ENCODE peak calls at places on chromosomes 11 and 22, in eight cellular contexts. U is neural crest cell, M is upper lobe of left lung, K is stomach, L is tibial nerve, C is RWPE1, D is cardiac muscle cell, A is HCT116. R is an unnamed sample.

GRCh38 chr11:46380340-46381045 is 976 bp upstream of the MDK start:
- DNase-seq in M (peak), A (no peak), L (peak), U (peak), D (peak), C (peak), K (peak), R (peak)

GRCh38 chr11:61195710-61196109 is 7.6 kb upstream of the PGA3 start:
- DNase-seq in K (peak), A (no peak), C (no peak), U (no peak), D (no peak), L (no peak), M (peak), R (no peak)

GRCh38 chr22:45225732-45226560 is 14.7 kb downstream of the KIAA0930 start:
- DNase-seq in L (no peak), K (no peak), A (no peak), C (no peak), M (peak), D (no peak), U (no peak), R (no peak)

GRCh38 chr22:29799217-29799680 is 32.1 kb downstream of the UQCR10 start:
- DNase-seq in A (peak), C (peak), M (no peak), L (peak), K (peak), D (no peak), U (no peak), R (no peak)

GRCh38 chr11:1071571-1072115 is 3.0 kb upstream of the MUC2 start:
- DNase-seq in M (peak), D (no peak), U (no peak), A (no peak), K (no peak), C (no peak), L (no peak), R (no peak)

GRCh38 chr22:26893034-26893710 is 235.8 kb downstream of the MIAT start:
- DNase-seq in K (no peak), A (no peak), C (no peak), U (no peak), M (peak), D (no peak), L (no peak), R (no peak)

GRCh38 chr11:18650859-18651557 is 16.9 kb upstream of the SPTY2D1 start:
- DNase-seq in K (peak), U (peak), D (no peak), M (peak), C (no peak), L (no peak), A (peak), R (no peak)

GRCh38 chr22:50076646-50077624 is 8.3 kb downstream of the MLC1 start:
- DNase-seq in A (no peak), K (no peak), L (no peak), C (no peak), M (peak), U (no peak), D (no peak), R (no peak)

GRCh38 chr11:69524291-69524882 is 42.9 kb downstream of the LINC01488 start:
- DNase-seq in U (no peak), L (peak), K (no peak), A (no peak), M (no peak), D (no peak), C (peak), R (no peak)

GRCh38 chr22:18968011-18968749 is 32.1 kb upstream of the PRODH start:
- DNase-seq in K (no peak), U (peak), M (peak), A (no peak), C (no peak), L (no peak), D (peak), R (peak)

GRCh38 chr11:131145806-131146205 is 224.6 kb upstream of the NTM start:
- DNase-seq in L (no peak), A (no peak), C (no peak), K (no peak), D (no peak), M (no peak), U (no peak), R (no peak)

GRCh38 chr11:31803813-31804438 is 7.2 kb downstream of the PAX6 start:
- DNase-seq in D (no peak), M (no peak), C (no peak), A (no peak), L (no peak), K (no peak), U (peak), R (no peak)

GRCh38 chr11:2526808-2527381 is 82.1 kb downstream of the KCNQ1 start:
- DNase-seq in D (no peak), A (no peak), C (no peak), L (peak), U (no peak), K (peak), M (peak), R (no peak)

GRCh38 chr11:118881130-118881717 is 2.5 kb upstream of the CXCR5 start:
- DNase-seq in K (no peak), C (no peak), M (no peak), L (no peak), D (no peak), A (no peak), U (no peak), R (no peak)

GRCh38 chr11:40689823-40690222 is 769.6 kb downstream of the LRRC4C start:
- DNase-seq in C (no peak), U (no peak), K (no peak), A (no peak), M (no peak), D (no peak), L (no peak), R (no peak)

GRCh38 chr11:19714093-19714386 is 1.4 kb downstream of the NAV2 start:
- DNase-seq in U (no peak), A (no peak), D (no peak), L (no peak), M (peak), C (no peak), K (no peak), R (no peak)

GRCh38 chr11:78034623-78035022 is 11.5 kb upstream of the KCTD14 start:
- DNase-seq in A (no peak), M (no peak), C (no peak), U (no peak), K (no peak), D (no peak), L (no peak), R (no peak)

GRCh38 chr22:31275576-31275975 is 16.7 kb downstream of the PIK3IP1 start:
- DNase-seq in D (no peak), K (no peak), U (no peak), M (no peak), C (no peak), L (no peak), A (no peak), R (no peak)

GRCh38 chr11:64916040-64916847 is 765 bp downstream of the ATG2A start:
- DNase-seq in M (peak), L (no peak), A (no peak), K (peak), U (no peak), C (peak), D (no peak), R (no peak)

GRCh38 chr11:33773399-33774355 is 643 bp downstream of the FBXO3 start:
- DNase-seq in C (peak), A (no peak), K (no peak), D (peak), U (no peak), L (no peak), M (peak), R (peak)

GRCh38 chr11:3803726-3804510 is 4.4 kb upstream of the PGAP2 start:
- DNase-seq in U (no peak), M (no peak), C (peak), D (no peak), K (no peak), A (no peak), L (no peak), R (no peak)

GRCh38 chr22:40276877-40277823 is 69.2 kb upstream of the ADSL start:
- DNase-seq in U (no peak), K (no peak), A (no peak), M (no peak), L (no peak), D (no peak), C (peak), R (no peak)

GRCh38 chr22:38269466-38269865 is 3.3 kb downstream of the TMEM184B start:
- DNase-seq in U (no peak), L (no peak), D (no peak), C (no peak), K (no peak), A (no peak), M (no peak), R (no peak)

GRCh38 chr11:10913996-10914514 is 56.2 kb upstream of the ZBED5 start:
- DNase-seq in L (no peak), D (no peak), C (no peak), K (no peak), M (no peak), A (no peak), U (no peak), R (no peak)

GRCh38 chr22:33897621-33897910 is 22.7 kb downstream of the LARGE1 start:
- DNase-seq in L (no peak), M (no peak), U (no peak), C (no peak), A (no peak), D (no peak), K (no peak), R (no peak)

GRCh38 chr11:78946945-78947914 is 372.6 kb upstream of the NARS2 start:
- DNase-seq in M (no peak), D (no peak), K (no peak), L (no peak), U (no peak), C (no peak), A (no peak), R (no peak)

GRCh38 chr11:111417766-111418435 is 38.8 kb upstream of the POU2AF1 start:
- DNase-seq in L (peak), K (no peak), M (no peak), C (no peak), D (no peak), A (no peak), U (no peak), R (no peak)

DNA sequence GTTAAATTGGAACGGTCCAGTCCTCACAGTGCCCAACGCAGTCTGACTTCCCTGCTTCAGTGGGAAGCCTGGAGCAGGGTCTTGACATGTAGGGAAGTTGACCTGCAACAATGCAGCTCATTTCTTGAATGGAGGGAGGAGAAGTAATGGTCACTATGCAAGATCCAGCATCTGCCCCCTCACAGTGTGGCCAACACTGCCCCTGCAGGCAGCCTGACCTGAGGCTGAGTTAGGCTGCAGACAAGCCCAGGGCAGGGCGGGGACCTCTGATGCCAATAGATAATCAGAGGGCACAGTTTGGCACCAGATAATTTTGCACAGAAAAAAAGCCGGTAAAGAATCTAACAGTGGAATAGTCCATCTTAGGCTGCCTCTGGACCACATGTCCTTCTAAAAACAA is 182.3 kb downstream of the DSCAML1 start:
- DNase-seq in U (no peak), A (no peak), L (no peak), K (no peak), M (no peak), D (no peak), C (no peak), R (no peak)
- TF ChIP-seq CTCF in U (no peak), A (peak), L (no peak), K (no peak), M (no peak), D (no peak), C (no peak), R (no peak)

DNA sequence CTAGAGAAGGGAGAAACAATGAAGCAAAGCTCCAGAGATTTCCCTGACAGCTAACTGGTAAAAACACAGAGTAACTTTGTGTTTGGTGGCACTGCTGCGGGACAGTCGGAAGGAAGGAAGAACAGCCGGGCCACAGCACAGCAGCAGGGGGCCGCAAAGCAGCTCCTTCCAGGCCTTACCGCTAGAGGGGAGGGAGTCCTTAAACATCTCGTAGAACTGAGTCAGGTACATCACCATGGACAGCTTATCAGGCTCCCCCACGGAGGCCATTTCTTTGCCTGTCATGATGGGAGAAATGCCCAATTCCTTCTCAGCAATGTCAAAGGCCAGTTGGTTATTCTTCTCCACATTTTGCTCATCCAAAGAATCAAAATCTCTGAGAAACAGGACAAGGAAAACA is 114.6 kb upstream of the BID start:
- DNase-seq in D (peak), L (no peak), M (no peak), K (no peak), C (no peak), U (no peak), A (no peak), R (no peak)
- TF ChIP-seq CTCF in D (peak), L (peak), M (no peak), K (no peak), C (no peak), U (peak), A (no peak), R (peak)

DNA sequence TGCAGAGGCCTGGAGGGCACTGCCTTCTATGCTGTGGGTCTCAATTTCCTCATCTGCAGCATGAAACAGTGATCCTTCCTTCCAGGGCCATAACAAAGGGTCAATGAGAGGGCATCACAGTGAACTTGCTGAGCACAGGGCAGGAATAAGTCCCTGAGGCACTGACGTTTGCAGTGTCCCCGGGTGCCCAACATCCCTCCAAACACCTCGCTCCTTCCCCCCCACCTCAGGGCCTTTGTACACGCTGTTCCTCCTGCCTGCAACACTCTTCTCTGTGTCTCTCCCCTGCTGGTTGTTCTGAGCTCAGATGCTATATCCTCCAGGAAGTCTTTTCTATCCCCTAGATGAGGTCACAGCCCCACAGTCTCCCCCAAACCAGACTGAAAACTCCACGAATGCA is 59.7 kb upstream of the TCF20 start:
- DNase-seq in K (no peak), A (no peak), C (no peak), U (no peak), M (no peak), L (no peak), D (no peak), R (no peak)
- TF ChIP-seq CTCF in K (no peak), A (no peak), C (no peak), U (no peak), M (no peak), L (no peak), D (no peak), R (no peak)

DNA sequence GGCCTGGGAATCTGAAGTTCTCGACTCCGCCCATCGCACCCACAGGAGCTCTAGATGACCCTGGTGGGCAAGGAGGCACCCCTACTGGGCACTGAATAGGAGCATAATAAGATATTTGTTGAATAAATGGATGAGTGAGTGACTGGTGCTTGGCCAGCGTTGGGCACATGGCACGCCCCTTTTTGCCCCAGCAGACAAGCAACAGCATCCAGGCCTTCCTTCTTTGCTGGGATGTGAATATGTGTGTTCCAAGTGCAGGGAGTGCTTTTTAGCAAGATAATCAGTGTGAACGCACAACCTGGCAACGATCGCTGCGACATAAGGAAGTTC is 450 bp upstream of the CELF1 start:
- DNase-seq in C (no peak), M (no peak), U (no peak), A (no peak), L (peak), D (no peak), K (peak), R (no peak)
- TF ChIP-seq CTCF in C (peak), M (no peak), U (no peak), A (no peak), L (no peak), D (no peak), K (peak), R (no peak)

GRCh38 chr11:66739983-66740382 is 11.0 kb upstream of the SPTBN2 start:
- DNase-seq in D (no peak), U (no peak), C (no peak), K (no peak), L (no peak), A (no peak), M (no peak), R (no peak)
- TF ChIP-seq CTCF in D (no peak), U (no peak), C (no peak), K (no peak), L (no peak), A (no peak), M (no peak), R (no peak)

GRCh38 chr11:55707029-55707428 is 45.0 kb downstream of the OR4C6 start:
- DNase-seq in D (no peak), K (no peak), C (peak), A (no peak), M (no peak), L (no peak), U (no peak), R (no peak)
- TF ChIP-seq CTCF in D (peak), K (no peak), C (peak), A (peak), M (no peak), L (peak), U (peak), R (peak)

GRCh38 chr11:101321222-101321621 is 191.6 kb upstream of the PGR start:
- DNase-seq in A (no peak), K (no peak), D (no peak), M (no peak), U (no peak), L (no peak), C (no peak), R (no peak)
- TF ChIP-seq CTCF in A (no peak), K (no peak), D (no peak), M (no peak), U (no peak), L (no peak), C (no peak), R (no peak)

GRCh38 chr11:120239713-120240640 is at the start of gene POU2F3:
- DNase-seq in M (peak), C (no peak), L (no peak), U (no peak), K (peak), D (peak), A (no peak), R (no peak)
- TF ChIP-seq CTCF in M (no peak), C (no peak), L (no peak), U (no peak), K (no peak), D (peak), A (no peak), R (peak)

GRCh38 chr11:86068951-86069407 is at the start of gene PICALM:
- DNase-seq in C (peak), L (peak), A (peak), K (peak), D (peak), U (peak), M (peak), R (peak)
- TF ChIP-seq CTCF in C (no peak), L (no peak), A (no peak), K (peak), D (no peak), U (no peak), M (no peak), R (no peak)

R was measured in progenitor cell of endocrine pancreas.